ENCODE peak calls at places on chromosomes 12 and 14, in eight cellular contexts. One of them, this sample, is unnamed. For H3K4me1, the result is how much of the 10 kb centered on the place peaks cover.

GRCh38 chr14:60648934-60649814 is at the start of gene SIX1:
- DNase-seq in ovary: peak
- DNase-seq in ascending aorta: no peak
- DNase-seq in endothelial cell of umbilical vein: peak
- DNase-seq in uterus: peak
- DNase-seq in fibroblast of lung: peak
- DNase-seq in pancreas: peak
- DNase-seq in hepatocyte: peak
- DNase-seq in this sample: peak

GRCh38 chr12:3326156-3326849 is 164.7 kb upstream of the PRMT8 start:
- DNase-seq in ovary: no peak
- DNase-seq in ascending aorta: no peak
- DNase-seq in endothelial cell of umbilical vein: no peak
- DNase-seq in uterus: no peak
- DNase-seq in fibroblast of lung: no peak
- DNase-seq in pancreas: no peak
- DNase-seq in hepatocyte: no peak
- DNase-seq in this sample: no peak

GRCh38 chr12:78651755-78652154 is 212.8 kb upstream of the SYT1 start:
- DNase-seq in ovary: no peak
- DNase-seq in ascending aorta: no peak
- DNase-seq in endothelial cell of umbilical vein: no peak
- DNase-seq in uterus: no peak
- DNase-seq in fibroblast of lung: peak
- DNase-seq in pancreas: no peak
- DNase-seq in hepatocyte: peak
- DNase-seq in this sample: peak

GRCh38 chr14:23514009-23514962 is 37.3 kb downstream of the ZFHX2 start:
- DNase-seq in ovary: no peak
- DNase-seq in ascending aorta: no peak
- DNase-seq in endothelial cell of umbilical vein: no peak
- DNase-seq in uterus: no peak
- DNase-seq in fibroblast of lung: no peak
- DNase-seq in pancreas: no peak
- DNase-seq in hepatocyte: no peak
- DNase-seq in this sample: no peak

GRCh38 chr12:96210376-96211055 is 16.3 kb downstream of the ELK3 start:
- DNase-seq in ovary: no peak
- DNase-seq in ascending aorta: no peak
- DNase-seq in endothelial cell of umbilical vein: peak
- DNase-seq in uterus: no peak
- DNase-seq in fibroblast of lung: no peak
- DNase-seq in pancreas: no peak
- DNase-seq in hepatocyte: no peak
- DNase-seq in this sample: no peak

GRCh38 chr14:60648169-60648933 is 926 bp downstream of the SIX1 start:
- DNase-seq in ovary: no peak
- DNase-seq in ascending aorta: no peak
- DNase-seq in endothelial cell of umbilical vein: no peak
- DNase-seq in uterus: no peak
- DNase-seq in fibroblast of lung: no peak
- DNase-seq in pancreas: peak
- DNase-seq in hepatocyte: peak
- DNase-seq in this sample: no peak

GRCh38 chr12:23204933-23205778 is 580.2 kb downstream of the ETNK1 start:
- DNase-seq in ovary: no peak
- DNase-seq in ascending aorta: no peak
- DNase-seq in endothelial cell of umbilical vein: peak
- DNase-seq in uterus: no peak
- DNase-seq in fibroblast of lung: peak
- DNase-seq in pancreas: no peak
- DNase-seq in hepatocyte: peak
- DNase-seq in this sample: peak

GRCh38 chr12:20007331-20007730 is 361.0 kb upstream of the PDE3A start:
- DNase-seq in ovary: no peak
- DNase-seq in ascending aorta: no peak
- DNase-seq in endothelial cell of umbilical vein: no peak
- DNase-seq in uterus: no peak
- DNase-seq in fibroblast of lung: no peak
- DNase-seq in pancreas: no peak
- DNase-seq in hepatocyte: no peak
- DNase-seq in this sample: no peak

GRCh38 chr12:124075836-124076235 is 102.8 kb downstream of the ZNF664 start:
- DNase-seq in ovary: no peak
- DNase-seq in ascending aorta: no peak
- DNase-seq in endothelial cell of umbilical vein: no peak
- DNase-seq in uterus: no peak
- DNase-seq in fibroblast of lung: no peak
- DNase-seq in pancreas: no peak
- DNase-seq in hepatocyte: no peak
- DNase-seq in this sample: no peak

GRCh38 chr12:116216022-116216756 is 61.3 kb downstream of the MED13L start:
- DNase-seq in ovary: no peak
- DNase-seq in ascending aorta: no peak
- DNase-seq in endothelial cell of umbilical vein: no peak
- DNase-seq in uterus: no peak
- DNase-seq in fibroblast of lung: no peak
- DNase-seq in pancreas: no peak
- DNase-seq in hepatocyte: no peak
- DNase-seq in this sample: no peak

GRCh38 chr12:130506844-130507243 is 169.2 kb downstream of the PIWIL1 start:
- DNase-seq in ovary: no peak
- DNase-seq in ascending aorta: no peak
- DNase-seq in endothelial cell of umbilical vein: no peak
- DNase-seq in uterus: no peak
- DNase-seq in fibroblast of lung: no peak
- DNase-seq in pancreas: no peak
- DNase-seq in hepatocyte: no peak
- DNase-seq in this sample: no peak

GRCh38 chr12:51028126-51028810 is 2.1 kb upstream of the SLC11A2 start:
- DNase-seq in ovary: no peak
- DNase-seq in ascending aorta: no peak
- DNase-seq in endothelial cell of umbilical vein: peak
- DNase-seq in uterus: no peak
- DNase-seq in fibroblast of lung: peak
- DNase-seq in pancreas: no peak
- DNase-seq in hepatocyte: peak
- DNase-seq in this sample: peak

GRCh38 chr12:15883536-15883935 is 1.3 kb downstream of the STRAP start:
- DNase-seq in ovary: no peak
- DNase-seq in ascending aorta: no peak
- DNase-seq in endothelial cell of umbilical vein: peak
- DNase-seq in uterus: no peak
- DNase-seq in fibroblast of lung: peak
- DNase-seq in pancreas: no peak
- DNase-seq in hepatocyte: no peak
- DNase-seq in this sample: no peak

GRCh38 chr14:101175731-101176534 is 272.4 kb upstream of the RTL1 start:
- DNase-seq in ovary: peak
- DNase-seq in ascending aorta: no peak
- DNase-seq in endothelial cell of umbilical vein: no peak
- DNase-seq in uterus: no peak
- DNase-seq in fibroblast of lung: no peak
- DNase-seq in pancreas: no peak
- DNase-seq in hepatocyte: no peak
- DNase-seq in this sample: no peak

GRCh38 chr14:98137626-98138025 is 1134.4 kb downstream of the BCL11B start:
- DNase-seq in ovary: no peak
- DNase-seq in ascending aorta: no peak
- DNase-seq in endothelial cell of umbilical vein: no peak
- DNase-seq in uterus: no peak
- DNase-seq in fibroblast of lung: no peak
- DNase-seq in pancreas: no peak
- DNase-seq in hepatocyte: no peak
- DNase-seq in this sample: no peak

GRCh38 chr14:74135386-74135785 is 50.6 kb downstream of the LIN52 start:
- DNase-seq in ovary: no peak
- DNase-seq in ascending aorta: no peak
- DNase-seq in endothelial cell of umbilical vein: no peak
- DNase-seq in uterus: no peak
- DNase-seq in fibroblast of lung: peak
- DNase-seq in pancreas: no peak
- DNase-seq in hepatocyte: no peak
- DNase-seq in this sample: no peak

GRCh38 chr12:110647669-110648068 is 33.7 kb downstream of the TCTN1 start:
- DNase-seq in ovary: no peak
- DNase-seq in ascending aorta: no peak
- DNase-seq in endothelial cell of umbilical vein: no peak
- DNase-seq in uterus: no peak
- DNase-seq in fibroblast of lung: no peak
- DNase-seq in pancreas: no peak
- DNase-seq in hepatocyte: no peak
- DNase-seq in this sample: no peak

DNA sequence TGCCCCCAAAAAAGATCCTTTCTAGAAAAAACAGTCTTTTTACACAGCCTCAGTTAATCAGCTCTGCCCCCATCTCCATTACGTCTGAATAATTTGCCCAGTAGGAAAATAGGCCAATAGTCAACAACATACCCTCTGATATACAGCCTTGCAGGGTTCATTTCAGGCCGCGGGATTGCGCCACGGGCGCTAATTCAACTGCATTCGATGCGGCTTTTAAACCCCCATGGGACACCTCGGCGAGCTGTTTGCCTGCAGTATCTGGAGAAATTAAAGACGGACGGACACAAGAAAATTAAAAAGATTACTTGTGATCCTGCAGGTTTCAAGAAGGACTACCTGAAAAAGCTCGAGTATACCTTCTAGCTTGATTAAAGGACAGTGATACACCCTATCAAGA is 36.1 kb downstream of the ERP29 start:
- DNase-seq in ovary: no peak
- DNase-seq in ascending aorta: no peak
- DNase-seq in endothelial cell of umbilical vein: no peak
- DNase-seq in uterus: no peak
- DNase-seq in fibroblast of lung: no peak
- DNase-seq in pancreas: no peak
- DNase-seq in hepatocyte: no peak
- DNase-seq in this sample: no peak
- H3K4me3 ChIP-seq in ovary: no peak
- H3K4me3 ChIP-seq in ascending aorta: no peak
- H3K4me3 ChIP-seq in endothelial cell of umbilical vein: no peak
- H3K4me3 ChIP-seq in uterus: no peak
- H3K4me3 ChIP-seq in fibroblast of lung: no peak
- H3K4me3 ChIP-seq in pancreas: no peak
- H3K4me3 ChIP-seq in hepatocyte: no peak
- H3K4me3 ChIP-seq in this sample: no peak

DNA sequence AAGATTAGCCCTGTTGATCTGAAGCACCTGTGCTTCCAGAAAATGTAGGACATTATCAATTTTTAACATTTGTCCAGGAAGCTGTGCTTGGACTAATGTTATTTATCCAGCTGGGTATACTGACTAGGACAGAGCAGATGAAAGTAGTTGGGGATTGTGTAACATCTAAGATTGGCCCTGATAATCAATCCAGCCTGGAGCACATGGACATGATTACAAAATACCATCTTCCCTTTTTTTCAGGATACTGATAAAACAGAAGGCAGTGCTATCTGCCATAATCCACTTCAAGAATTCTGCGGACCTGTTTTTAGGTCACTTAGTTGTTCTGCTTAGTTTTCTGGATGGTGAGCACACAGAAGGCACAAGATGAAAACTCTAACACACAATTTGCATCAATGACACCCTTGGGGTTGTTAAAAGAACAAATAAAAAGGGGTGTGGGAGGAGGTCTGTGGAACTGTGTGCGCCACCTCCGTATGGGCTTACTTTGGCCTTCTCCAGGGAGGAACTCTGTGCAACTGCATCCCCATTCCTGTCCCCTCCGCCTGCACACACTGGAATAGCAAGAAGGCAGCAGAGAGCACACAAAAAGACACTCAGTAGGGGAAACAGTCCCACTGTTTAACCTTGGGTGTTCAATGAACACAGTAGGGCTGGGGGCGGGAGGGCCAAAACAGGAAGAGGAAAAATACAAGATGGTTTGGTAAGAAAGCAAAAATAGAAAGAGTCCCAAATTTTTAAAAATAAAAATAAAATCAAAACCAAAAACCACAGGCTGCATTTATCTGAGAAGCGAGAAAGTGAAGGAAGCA is 31.1 kb upstream of the DUSP6 start:
- DNase-seq in ovary: no peak
- DNase-seq in ascending aorta: no peak
- DNase-seq in endothelial cell of umbilical vein: peak
- DNase-seq in uterus: no peak
- DNase-seq in fibroblast of lung: no peak
- DNase-seq in pancreas: no peak
- DNase-seq in hepatocyte: no peak
- DNase-seq in this sample: no peak
- H3K4me1 ChIP-seq in ovary: under half
- H3K4me1 ChIP-seq in ascending aorta: under half
- H3K4me1 ChIP-seq in endothelial cell of umbilical vein: under half
- H3K4me1 ChIP-seq in uterus: under half
- H3K4me1 ChIP-seq in fibroblast of lung: under half
- H3K4me1 ChIP-seq in pancreas: under half
- H3K4me1 ChIP-seq in hepatocyte: half or more
- H3K4me1 ChIP-seq in this sample: under half

GRCh38 chr12:73517859-73518258 is 1019.8 kb upstream of the ATXN7L3B start:
- DNase-seq in ovary: no peak
- DNase-seq in ascending aorta: no peak
- DNase-seq in endothelial cell of umbilical vein: no peak
- DNase-seq in uterus: no peak
- DNase-seq in fibroblast of lung: no peak
- DNase-seq in pancreas: no peak
- DNase-seq in hepatocyte: no peak
- DNase-seq in this sample: no peak

DNA sequence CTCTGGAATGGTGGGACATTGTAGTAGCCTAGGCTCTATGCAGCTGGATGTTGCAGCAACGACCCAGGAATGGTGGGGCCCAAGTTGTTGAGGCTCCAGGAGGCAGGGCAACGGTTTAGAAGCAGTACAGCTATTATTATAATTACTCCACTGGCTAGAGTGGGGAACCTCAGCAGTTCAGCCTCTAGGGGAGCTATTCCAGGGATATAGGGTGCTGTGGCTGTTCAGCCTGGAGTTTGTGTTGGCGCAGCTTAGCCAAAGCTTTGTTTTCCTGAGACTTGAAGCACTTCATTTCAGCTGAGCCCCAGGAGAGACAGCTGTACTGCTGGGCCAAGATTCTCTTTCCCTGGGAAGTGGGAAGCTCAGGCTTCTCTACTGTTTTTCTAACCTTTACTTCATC is 1023.0 kb upstream of the ATXN7L3B start:
- DNase-seq in ovary: no peak
- DNase-seq in ascending aorta: no peak
- DNase-seq in endothelial cell of umbilical vein: no peak
- DNase-seq in uterus: no peak
- DNase-seq in fibroblast of lung: no peak
- DNase-seq in pancreas: no peak
- DNase-seq in hepatocyte: no peak
- DNase-seq in this sample: no peak
- TF ChIP-seq CTCF in ovary: no peak
- TF ChIP-seq CTCF in ascending aorta: no peak
- TF ChIP-seq CTCF in endothelial cell of umbilical vein: no peak
- TF ChIP-seq CTCF in uterus: no peak
- TF ChIP-seq CTCF in fibroblast of lung: no peak
- TF ChIP-seq CTCF in pancreas: no peak
- TF ChIP-seq CTCF in hepatocyte: no peak
- TF ChIP-seq CTCF in this sample: no peak

DNA sequence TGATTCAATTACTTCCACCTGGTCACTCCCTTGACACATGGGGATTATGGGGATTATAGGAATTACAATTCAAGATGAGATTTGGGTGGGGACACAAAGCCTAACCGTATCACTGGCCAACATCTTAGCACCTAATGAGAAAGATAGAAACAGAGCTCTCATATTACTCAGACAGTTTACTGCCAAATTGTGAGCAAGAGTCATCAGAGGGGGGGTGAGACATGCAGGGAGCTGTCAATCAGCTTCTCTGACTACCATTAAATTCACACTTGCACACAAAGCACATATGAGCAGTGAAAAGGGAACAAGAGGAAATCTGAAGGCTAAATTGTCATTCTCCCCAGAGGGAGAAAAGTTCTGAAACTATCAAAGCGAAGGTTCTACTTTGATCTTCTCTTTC is 78.1 kb upstream of the GRIN2B start:
- DNase-seq in ovary: no peak
- DNase-seq in ascending aorta: no peak
- DNase-seq in endothelial cell of umbilical vein: no peak
- DNase-seq in uterus: no peak
- DNase-seq in fibroblast of lung: no peak
- DNase-seq in pancreas: no peak
- DNase-seq in hepatocyte: no peak
- DNase-seq in this sample: no peak
- H3K4me3 ChIP-seq in ovary: no peak
- H3K4me3 ChIP-seq in ascending aorta: no peak
- H3K4me3 ChIP-seq in endothelial cell of umbilical vein: no peak
- H3K4me3 ChIP-seq in uterus: no peak
- H3K4me3 ChIP-seq in fibroblast of lung: no peak
- H3K4me3 ChIP-seq in pancreas: no peak
- H3K4me3 ChIP-seq in hepatocyte: no peak
- H3K4me3 ChIP-seq in this sample: no peak

This sample was measured in BE2C.